ENCODE peak calls at places on chromosomes 7 and 10, in ten cellular contexts. One of them, this sample, is unnamed. For H3K9me3, the result is how much of the 10 kb centered on the place peaks cover.

GRCh38 chr7:142263598-142264380 is 5.9 kb upstream of the PRSS58 start:
- DNase-seq in tibial nerve: no peak
- DNase-seq in neuronal stem cell: no peak
- DNase-seq in spleen: no peak
- DNase-seq in psoas muscle: no peak
- DNase-seq in CD8-positive, alpha-beta memory T cell: no peak
- DNase-seq in naive thymus-derived CD4-positive, alpha-beta T cell: no peak
- DNase-seq in K562: no peak
- DNase-seq in heart right ventricle: no peak
- DNase-seq in cardiac muscle cell: peak
- DNase-seq in this sample: no peak

GRCh38 chr7:18119985-18120384 is 92.3 kb upstream of the PRPS1L1 start:
- DNase-seq in tibial nerve: no peak
- DNase-seq in neuronal stem cell: no peak
- DNase-seq in spleen: no peak
- DNase-seq in psoas muscle: no peak
- DNase-seq in CD8-positive, alpha-beta memory T cell: no peak
- DNase-seq in naive thymus-derived CD4-positive, alpha-beta T cell: no peak
- DNase-seq in K562: no peak
- DNase-seq in heart right ventricle: no peak
- DNase-seq in cardiac muscle cell: peak
- DNase-seq in this sample: no peak

GRCh38 chr7:105131890-105132289 is 117.9 kb downstream of the KMT2E start:
- DNase-seq in tibial nerve: no peak
- DNase-seq in neuronal stem cell: no peak
- DNase-seq in spleen: no peak
- DNase-seq in psoas muscle: no peak
- DNase-seq in CD8-positive, alpha-beta memory T cell: no peak
- DNase-seq in naive thymus-derived CD4-positive, alpha-beta T cell: no peak
- DNase-seq in K562: peak
- DNase-seq in heart right ventricle: no peak
- DNase-seq in cardiac muscle cell: no peak
- DNase-seq in this sample: no peak

GRCh38 chr7:22576941-22577927 is 77.2 kb upstream of the STEAP1B start:
- DNase-seq in tibial nerve: no peak
- DNase-seq in neuronal stem cell: no peak
- DNase-seq in spleen: no peak
- DNase-seq in psoas muscle: no peak
- DNase-seq in CD8-positive, alpha-beta memory T cell: no peak
- DNase-seq in naive thymus-derived CD4-positive, alpha-beta T cell: no peak
- DNase-seq in K562: no peak
- DNase-seq in heart right ventricle: no peak
- DNase-seq in cardiac muscle cell: peak
- DNase-seq in this sample: no peak

GRCh38 chr10:124090630-124091209 is 2.7 kb downstream of the CHST15 start:
- DNase-seq in tibial nerve: no peak
- DNase-seq in neuronal stem cell: no peak
- DNase-seq in spleen: no peak
- DNase-seq in psoas muscle: no peak
- DNase-seq in CD8-positive, alpha-beta memory T cell: no peak
- DNase-seq in naive thymus-derived CD4-positive, alpha-beta T cell: no peak
- DNase-seq in K562: no peak
- DNase-seq in heart right ventricle: no peak
- DNase-seq in cardiac muscle cell: no peak
- DNase-seq in this sample: no peak

GRCh38 chr7:39644170-39644569 is 20.8 kb downstream of the RALA start:
- DNase-seq in tibial nerve: no peak
- DNase-seq in neuronal stem cell: no peak
- DNase-seq in spleen: no peak
- DNase-seq in psoas muscle: no peak
- DNase-seq in CD8-positive, alpha-beta memory T cell: no peak
- DNase-seq in naive thymus-derived CD4-positive, alpha-beta T cell: no peak
- DNase-seq in K562: no peak
- DNase-seq in heart right ventricle: no peak
- DNase-seq in cardiac muscle cell: peak
- DNase-seq in this sample: no peak

GRCh38 chr7:56174346-56175085 is 58.3 kb upstream of the NUPR2 start:
- DNase-seq in tibial nerve: no peak
- DNase-seq in neuronal stem cell: no peak
- DNase-seq in spleen: peak
- DNase-seq in psoas muscle: no peak
- DNase-seq in CD8-positive, alpha-beta memory T cell: no peak
- DNase-seq in naive thymus-derived CD4-positive, alpha-beta T cell: no peak
- DNase-seq in K562: no peak
- DNase-seq in heart right ventricle: no peak
- DNase-seq in cardiac muscle cell: no peak
- DNase-seq in this sample: no peak

GRCh38 chr10:127155221-127155620 is 41.2 kb downstream of the INSYN2A start:
- DNase-seq in tibial nerve: no peak
- DNase-seq in neuronal stem cell: no peak
- DNase-seq in spleen: no peak
- DNase-seq in psoas muscle: no peak
- DNase-seq in CD8-positive, alpha-beta memory T cell: no peak
- DNase-seq in naive thymus-derived CD4-positive, alpha-beta T cell: no peak
- DNase-seq in K562: no peak
- DNase-seq in heart right ventricle: no peak
- DNase-seq in cardiac muscle cell: peak
- DNase-seq in this sample: no peak

GRCh38 chr10:60444494-60445064 is 54.9 kb upstream of the ANK3 start:
- DNase-seq in tibial nerve: no peak
- DNase-seq in neuronal stem cell: peak
- DNase-seq in spleen: no peak
- DNase-seq in psoas muscle: no peak
- DNase-seq in CD8-positive, alpha-beta memory T cell: no peak
- DNase-seq in naive thymus-derived CD4-positive, alpha-beta T cell: no peak
- DNase-seq in K562: peak
- DNase-seq in heart right ventricle: no peak
- DNase-seq in cardiac muscle cell: peak
- DNase-seq in this sample: no peak

GRCh38 chr7:116834815-116835533 is 27.4 kb upstream of the CAPZA2 start:
- DNase-seq in tibial nerve: no peak
- DNase-seq in neuronal stem cell: no peak
- DNase-seq in spleen: no peak
- DNase-seq in psoas muscle: no peak
- DNase-seq in CD8-positive, alpha-beta memory T cell: no peak
- DNase-seq in naive thymus-derived CD4-positive, alpha-beta T cell: no peak
- DNase-seq in K562: peak
- DNase-seq in heart right ventricle: no peak
- DNase-seq in cardiac muscle cell: peak
- DNase-seq in this sample: no peak

GRCh38 chr10:126016156-126016805 is 119.9 kb downstream of the FANK1 start:
- DNase-seq in tibial nerve: no peak
- DNase-seq in neuronal stem cell: no peak
- DNase-seq in spleen: no peak
- DNase-seq in psoas muscle: no peak
- DNase-seq in CD8-positive, alpha-beta memory T cell: no peak
- DNase-seq in naive thymus-derived CD4-positive, alpha-beta T cell: no peak
- DNase-seq in K562: no peak
- DNase-seq in heart right ventricle: no peak
- DNase-seq in cardiac muscle cell: no peak
- DNase-seq in this sample: no peak

GRCh38 chr10:124125305-124126116 is 32.1 kb upstream of the CHST15 start:
- DNase-seq in tibial nerve: no peak
- DNase-seq in neuronal stem cell: no peak
- DNase-seq in spleen: no peak
- DNase-seq in psoas muscle: no peak
- DNase-seq in CD8-positive, alpha-beta memory T cell: no peak
- DNase-seq in naive thymus-derived CD4-positive, alpha-beta T cell: peak
- DNase-seq in K562: no peak
- DNase-seq in heart right ventricle: no peak
- DNase-seq in cardiac muscle cell: peak
- DNase-seq in this sample: no peak

GRCh38 chr10:31586708-31587107 is 267.7 kb downstream of the ZEB1 start:
- DNase-seq in tibial nerve: no peak
- DNase-seq in neuronal stem cell: no peak
- DNase-seq in spleen: peak
- DNase-seq in psoas muscle: no peak
- DNase-seq in CD8-positive, alpha-beta memory T cell: no peak
- DNase-seq in naive thymus-derived CD4-positive, alpha-beta T cell: no peak
- DNase-seq in K562: no peak
- DNase-seq in heart right ventricle: no peak
- DNase-seq in cardiac muscle cell: no peak
- DNase-seq in this sample: no peak

GRCh38 chr10:71836594-71836970 is 14.5 kb downstream of the PSAP start:
- DNase-seq in tibial nerve: no peak
- DNase-seq in neuronal stem cell: no peak
- DNase-seq in spleen: no peak
- DNase-seq in psoas muscle: no peak
- DNase-seq in CD8-positive, alpha-beta memory T cell: no peak
- DNase-seq in naive thymus-derived CD4-positive, alpha-beta T cell: no peak
- DNase-seq in K562: no peak
- DNase-seq in heart right ventricle: no peak
- DNase-seq in cardiac muscle cell: peak
- DNase-seq in this sample: no peak

GRCh38 chr7:158028290-158028941 is 559.2 kb downstream of the PTPRN2 start:
- DNase-seq in tibial nerve: no peak
- DNase-seq in neuronal stem cell: no peak
- DNase-seq in spleen: peak
- DNase-seq in psoas muscle: no peak
- DNase-seq in CD8-positive, alpha-beta memory T cell: no peak
- DNase-seq in naive thymus-derived CD4-positive, alpha-beta T cell: no peak
- DNase-seq in K562: no peak
- DNase-seq in heart right ventricle: no peak
- DNase-seq in cardiac muscle cell: no peak
- DNase-seq in this sample: no peak
- H3K9me3 ChIP-seq in tibial nerve: under half
- H3K9me3 ChIP-seq in neuronal stem cell: under half
- H3K9me3 ChIP-seq in spleen: under half
- H3K9me3 ChIP-seq in psoas muscle: under half
- H3K9me3 ChIP-seq in CD8-positive, alpha-beta memory T cell: under half
- H3K9me3 ChIP-seq in naive thymus-derived CD4-positive, alpha-beta T cell: under half
- H3K9me3 ChIP-seq in K562: under half
- H3K9me3 ChIP-seq in heart right ventricle: under half
- H3K9me3 ChIP-seq in cardiac muscle cell: under half
- H3K9me3 ChIP-seq in this sample: under half

DNA sequence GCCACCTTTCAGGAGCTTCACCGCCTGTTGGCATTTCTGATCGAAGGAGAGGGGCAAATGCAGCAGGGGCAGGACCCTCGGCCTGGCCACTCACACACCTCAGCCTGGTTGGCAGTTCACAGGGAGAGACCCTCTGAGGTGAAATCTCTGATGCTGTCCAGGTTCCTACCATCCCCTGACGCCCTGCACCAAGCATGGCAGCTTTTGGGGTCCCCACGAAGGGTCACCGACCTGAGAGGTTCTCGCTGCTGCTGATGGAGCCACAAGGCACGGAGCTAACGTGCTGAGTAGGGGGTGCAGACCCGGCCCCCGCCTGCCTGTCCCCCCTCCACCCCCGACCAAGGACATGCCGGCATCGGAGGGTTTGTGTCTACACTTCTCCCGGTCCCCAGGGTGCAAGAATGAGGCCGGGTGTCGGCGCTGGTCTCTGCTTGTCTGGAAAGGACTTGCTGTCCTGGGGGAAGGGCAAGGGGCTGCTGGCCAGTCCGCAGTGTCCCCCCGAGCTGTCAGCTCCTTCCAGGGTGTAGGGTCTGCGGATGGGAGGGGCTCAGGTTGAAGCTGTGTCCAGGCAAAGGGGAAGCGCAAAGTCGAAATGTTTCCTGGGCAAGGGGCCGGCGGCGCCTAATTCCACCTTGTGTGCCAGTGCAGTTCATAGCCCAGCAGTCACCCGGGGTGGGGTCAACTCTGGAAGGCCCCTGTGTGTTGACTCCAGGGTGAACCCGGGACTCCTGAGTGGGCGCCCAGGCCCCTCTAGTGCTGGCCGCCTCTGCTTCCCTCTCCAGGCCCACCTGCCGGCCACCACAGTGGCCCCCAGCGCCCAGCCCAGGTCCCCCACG is 132.6 kb downstream of the DNAJB6 start:
- DNase-seq in tibial nerve: no peak
- DNase-seq in neuronal stem cell: no peak
- DNase-seq in spleen: peak
- DNase-seq in psoas muscle: no peak
- DNase-seq in CD8-positive, alpha-beta memory T cell: no peak
- DNase-seq in naive thymus-derived CD4-positive, alpha-beta T cell: no peak
- DNase-seq in K562: no peak
- DNase-seq in heart right ventricle: no peak
- DNase-seq in cardiac muscle cell: no peak
- DNase-seq in this sample: no peak
- H3K9me3 ChIP-seq in tibial nerve: under half
- H3K9me3 ChIP-seq in neuronal stem cell: under half
- H3K9me3 ChIP-seq in spleen: under half
- H3K9me3 ChIP-seq in psoas muscle: under half
- H3K9me3 ChIP-seq in CD8-positive, alpha-beta memory T cell: under half
- H3K9me3 ChIP-seq in naive thymus-derived CD4-positive, alpha-beta T cell: under half
- H3K9me3 ChIP-seq in K562: under half
- H3K9me3 ChIP-seq in heart right ventricle: under half
- H3K9me3 ChIP-seq in cardiac muscle cell: under half
- H3K9me3 ChIP-seq in this sample: under half

GRCh38 chr10:35437829-35438228 is 101.5 kb downstream of the CCNY start:
- DNase-seq in tibial nerve: no peak
- DNase-seq in neuronal stem cell: no peak
- DNase-seq in spleen: no peak
- DNase-seq in psoas muscle: no peak
- DNase-seq in CD8-positive, alpha-beta memory T cell: no peak
- DNase-seq in naive thymus-derived CD4-positive, alpha-beta T cell: no peak
- DNase-seq in K562: no peak
- DNase-seq in heart right ventricle: no peak
- DNase-seq in cardiac muscle cell: no peak
- DNase-seq in this sample: no peak

GRCh38 chr10:35442006-35442405 is 105.7 kb downstream of the CCNY start:
- DNase-seq in tibial nerve: no peak
- DNase-seq in neuronal stem cell: no peak
- DNase-seq in spleen: no peak
- DNase-seq in psoas muscle: no peak
- DNase-seq in CD8-positive, alpha-beta memory T cell: no peak
- DNase-seq in naive thymus-derived CD4-positive, alpha-beta T cell: no peak
- DNase-seq in K562: no peak
- DNase-seq in heart right ventricle: no peak
- DNase-seq in cardiac muscle cell: no peak
- DNase-seq in this sample: no peak

GRCh38 chr10:35439172-35439571 is 102.9 kb downstream of the CCNY start:
- DNase-seq in tibial nerve: no peak
- DNase-seq in neuronal stem cell: no peak
- DNase-seq in spleen: no peak
- DNase-seq in psoas muscle: no peak
- DNase-seq in CD8-positive, alpha-beta memory T cell: no peak
- DNase-seq in naive thymus-derived CD4-positive, alpha-beta T cell: no peak
- DNase-seq in K562: no peak
- DNase-seq in heart right ventricle: no peak
- DNase-seq in cardiac muscle cell: no peak
- DNase-seq in this sample: no peak

GRCh38 chr10:35438718-35439117 is 102.4 kb downstream of the CCNY start:
- DNase-seq in tibial nerve: no peak
- DNase-seq in neuronal stem cell: no peak
- DNase-seq in spleen: no peak
- DNase-seq in psoas muscle: no peak
- DNase-seq in CD8-positive, alpha-beta memory T cell: no peak
- DNase-seq in naive thymus-derived CD4-positive, alpha-beta T cell: no peak
- DNase-seq in K562: no peak
- DNase-seq in heart right ventricle: no peak
- DNase-seq in cardiac muscle cell: no peak
- DNase-seq in this sample: no peak

GRCh38 chr10:35440016-35440415 is 103.7 kb downstream of the CCNY start:
- DNase-seq in tibial nerve: no peak
- DNase-seq in neuronal stem cell: no peak
- DNase-seq in spleen: no peak
- DNase-seq in psoas muscle: no peak
- DNase-seq in CD8-positive, alpha-beta memory T cell: no peak
- DNase-seq in naive thymus-derived CD4-positive, alpha-beta T cell: no peak
- DNase-seq in K562: no peak
- DNase-seq in heart right ventricle: no peak
- DNase-seq in cardiac muscle cell: no peak
- DNase-seq in this sample: no peak
- H3K9me3 ChIP-seq in tibial nerve: under half
- H3K9me3 ChIP-seq in neuronal stem cell: under half
- H3K9me3 ChIP-seq in spleen: half or more
- H3K9me3 ChIP-seq in psoas muscle: under half
- H3K9me3 ChIP-seq in CD8-positive, alpha-beta memory T cell: under half
- H3K9me3 ChIP-seq in naive thymus-derived CD4-positive, alpha-beta T cell: half or more
- H3K9me3 ChIP-seq in K562: under half
- H3K9me3 ChIP-seq in heart right ventricle: under half
- H3K9me3 ChIP-seq in cardiac muscle cell: under half
- H3K9me3 ChIP-seq in this sample: under half

GRCh38 chr7:157779206-157779605 is 442.4 kb downstream of the DNAJB6 start:
- DNase-seq in tibial nerve: no peak
- DNase-seq in neuronal stem cell: no peak
- DNase-seq in spleen: no peak
- DNase-seq in psoas muscle: no peak
- DNase-seq in CD8-positive, alpha-beta memory T cell: no peak
- DNase-seq in naive thymus-derived CD4-positive, alpha-beta T cell: no peak
- DNase-seq in K562: no peak
- DNase-seq in heart right ventricle: no peak
- DNase-seq in cardiac muscle cell: no peak
- DNase-seq in this sample: no peak
- H3K9me3 ChIP-seq in tibial nerve: under half
- H3K9me3 ChIP-seq in neuronal stem cell: under half
- H3K9me3 ChIP-seq in spleen: under half
- H3K9me3 ChIP-seq in psoas muscle: under half
- H3K9me3 ChIP-seq in CD8-positive, alpha-beta memory T cell: under half
- H3K9me3 ChIP-seq in naive thymus-derived CD4-positive, alpha-beta T cell: under half
- H3K9me3 ChIP-seq in K562: under half
- H3K9me3 ChIP-seq in heart right ventricle: under half
- H3K9me3 ChIP-seq in cardiac muscle cell: under half
- H3K9me3 ChIP-seq in this sample: under half

This sample was measured in T-helper 17 cell.